ENCODE peak calls at places on chromosome 20, in nine cellular contexts. One of them, this sample, is unnamed.

GRCh38 chr20:12823742-12824141 is 185.0 kb upstream of the SPTLC3 start:
- DNase-seq in esophagus squamous epithelium: no peak
- DNase-seq in adrenal gland: no peak
- DNase-seq in endothelial cell of umbilical vein: no peak
- DNase-seq in suprapubic skin: no peak
- DNase-seq in uterus: no peak
- DNase-seq in A549: no peak
- DNase-seq in HepG2: no peak
- DNase-seq in transverse colon: no peak
- DNase-seq in this sample: no peak

GRCh38 chr20:52082612-52083011 is 109.0 kb downstream of the ZFP64 start:
- DNase-seq in esophagus squamous epithelium: no peak
- DNase-seq in suprapubic skin: no peak
- DNase-seq in endothelial cell of umbilical vein: no peak
- DNase-seq in uterus: no peak
- DNase-seq in transverse colon: no peak
- DNase-seq in adrenal gland: no peak
- DNase-seq in HepG2: no peak
- DNase-seq in A549: no peak
- DNase-seq in this sample: no peak

GRCh38 chr20:6994452-6994851 is 227.0 kb downstream of the BMP2 start:
- DNase-seq in suprapubic skin: no peak
- DNase-seq in uterus: no peak
- DNase-seq in A549: peak
- DNase-seq in endothelial cell of umbilical vein: no peak
- DNase-seq in HepG2: no peak
- DNase-seq in adrenal gland: no peak
- DNase-seq in esophagus squamous epithelium: no peak
- DNase-seq in transverse colon: no peak
- DNase-seq in this sample: no peak

GRCh38 chr20:10079964-10080363 is 45.2 kb downstream of the ANKEF1 start:
- DNase-seq in endothelial cell of umbilical vein: no peak
- DNase-seq in adrenal gland: no peak
- DNase-seq in esophagus squamous epithelium: no peak
- DNase-seq in uterus: no peak
- DNase-seq in suprapubic skin: no peak
- DNase-seq in A549: peak
- DNase-seq in transverse colon: no peak
- DNase-seq in HepG2: no peak
- DNase-seq in this sample: no peak

GRCh38 chr20:36435799-36436541 is 105.3 kb upstream of the MYL9 start:
- DNase-seq in adrenal gland: peak
- DNase-seq in uterus: peak
- DNase-seq in transverse colon: peak
- DNase-seq in A549: peak
- DNase-seq in HepG2: peak
- DNase-seq in endothelial cell of umbilical vein: peak
- DNase-seq in suprapubic skin: peak
- DNase-seq in esophagus squamous epithelium: no peak
- DNase-seq in this sample: peak

GRCh38 chr20:60420676-60421229 is 462.5 kb downstream of the CDH26 start:
- DNase-seq in suprapubic skin: no peak
- DNase-seq in transverse colon: no peak
- DNase-seq in HepG2: no peak
- DNase-seq in esophagus squamous epithelium: no peak
- DNase-seq in A549: no peak
- DNase-seq in endothelial cell of umbilical vein: no peak
- DNase-seq in adrenal gland: no peak
- DNase-seq in uterus: no peak
- DNase-seq in this sample: no peak

GRCh38 chr20:9831032-9831431 is 7.8 kb downstream of the PAK5 start:
- DNase-seq in HepG2: no peak
- DNase-seq in uterus: no peak
- DNase-seq in suprapubic skin: no peak
- DNase-seq in A549: no peak
- DNase-seq in transverse colon: no peak
- DNase-seq in endothelial cell of umbilical vein: no peak
- DNase-seq in adrenal gland: no peak
- DNase-seq in esophagus squamous epithelium: no peak
- DNase-seq in this sample: no peak

GRCh38 chr20:11511816-11512215 is 405.9 kb upstream of the BTBD3 start:
- DNase-seq in transverse colon: no peak
- DNase-seq in uterus: no peak
- DNase-seq in HepG2: no peak
- DNase-seq in A549: no peak
- DNase-seq in suprapubic skin: no peak
- DNase-seq in adrenal gland: no peak
- DNase-seq in esophagus squamous epithelium: no peak
- DNase-seq in endothelial cell of umbilical vein: no peak
- DNase-seq in this sample: no peak

GRCh38 chr20:1813674-1814635 is 81.3 kb upstream of the SIRPA start:
- DNase-seq in A549: no peak
- DNase-seq in esophagus squamous epithelium: no peak
- DNase-seq in adrenal gland: peak
- DNase-seq in transverse colon: no peak
- DNase-seq in endothelial cell of umbilical vein: no peak
- DNase-seq in suprapubic skin: no peak
- DNase-seq in uterus: no peak
- DNase-seq in HepG2: no peak
- DNase-seq in this sample: peak

GRCh38 chr20:46757754-46758678 is 48.6 kb downstream of the SLC2A10 start:
- DNase-seq in A549: peak
- DNase-seq in transverse colon: peak
- DNase-seq in HepG2: peak
- DNase-seq in adrenal gland: peak
- DNase-seq in esophagus squamous epithelium: no peak
- DNase-seq in endothelial cell of umbilical vein: peak
- DNase-seq in uterus: peak
- DNase-seq in suprapubic skin: no peak
- DNase-seq in this sample: peak

GRCh38 chr20:41006936-41007871 is 21.4 kb upstream of the TOP1 start:
- DNase-seq in transverse colon: no peak
- DNase-seq in esophagus squamous epithelium: no peak
- DNase-seq in adrenal gland: peak
- DNase-seq in endothelial cell of umbilical vein: no peak
- DNase-seq in uterus: no peak
- DNase-seq in HepG2: peak
- DNase-seq in A549: no peak
- DNase-seq in suprapubic skin: peak
- DNase-seq in this sample: peak

GRCh38 chr20:37777012-37777411 is 83.2 kb downstream of the CTNNBL1 start:
- DNase-seq in adrenal gland: no peak
- DNase-seq in A549: no peak
- DNase-seq in esophagus squamous epithelium: no peak
- DNase-seq in uterus: no peak
- DNase-seq in endothelial cell of umbilical vein: no peak
- DNase-seq in HepG2: no peak
- DNase-seq in suprapubic skin: no peak
- DNase-seq in transverse colon: no peak
- DNase-seq in this sample: no peak

GRCh38 chr20:60132827-60133549 is 174.8 kb downstream of the CDH26 start:
- DNase-seq in transverse colon: no peak
- DNase-seq in A549: no peak
- DNase-seq in suprapubic skin: no peak
- DNase-seq in uterus: no peak
- DNase-seq in adrenal gland: no peak
- DNase-seq in HepG2: no peak
- DNase-seq in esophagus squamous epithelium: no peak
- DNase-seq in endothelial cell of umbilical vein: no peak
- DNase-seq in this sample: no peak

GRCh38 chr20:9298906-9299305 is 215.5 kb upstream of the LAMP5 start:
- DNase-seq in endothelial cell of umbilical vein: peak
- DNase-seq in uterus: no peak
- DNase-seq in HepG2: no peak
- DNase-seq in suprapubic skin: no peak
- DNase-seq in transverse colon: no peak
- DNase-seq in adrenal gland: no peak
- DNase-seq in esophagus squamous epithelium: no peak
- DNase-seq in A549: no peak
- DNase-seq in this sample: no peak

GRCh38 chr20:5881714-5882113 is 68.6 kb downstream of the TRMT6 start:
- DNase-seq in adrenal gland: no peak
- DNase-seq in A549: no peak
- DNase-seq in esophagus squamous epithelium: no peak
- DNase-seq in uterus: no peak
- DNase-seq in HepG2: no peak
- DNase-seq in endothelial cell of umbilical vein: no peak
- DNase-seq in suprapubic skin: no peak
- DNase-seq in transverse colon: no peak
- DNase-seq in this sample: no peak

GRCh38 chr20:23403721-23404120 is 17.6 kb downstream of the NAPB start:
- DNase-seq in transverse colon: no peak
- DNase-seq in HepG2: no peak
- DNase-seq in adrenal gland: no peak
- DNase-seq in endothelial cell of umbilical vein: no peak
- DNase-seq in A549: no peak
- DNase-seq in esophagus squamous epithelium: no peak
- DNase-seq in uterus: no peak
- DNase-seq in suprapubic skin: no peak
- DNase-seq in this sample: no peak

GRCh38 chr20:24747881-24748595 is 201.0 kb upstream of the CST7 start:
- DNase-seq in transverse colon: no peak
- DNase-seq in HepG2: no peak
- DNase-seq in uterus: no peak
- DNase-seq in suprapubic skin: no peak
- DNase-seq in adrenal gland: peak
- DNase-seq in esophagus squamous epithelium: no peak
- DNase-seq in endothelial cell of umbilical vein: no peak
- DNase-seq in A549: no peak
- DNase-seq in this sample: peak

GRCh38 chr20:19880256-19881079 is 122.4 kb downstream of the RIN2 start:
- DNase-seq in esophagus squamous epithelium: no peak
- DNase-seq in HepG2: peak
- DNase-seq in adrenal gland: peak
- DNase-seq in suprapubic skin: no peak
- DNase-seq in A549: peak
- DNase-seq in endothelial cell of umbilical vein: no peak
- DNase-seq in uterus: no peak
- DNase-seq in transverse colon: no peak
- DNase-seq in this sample: no peak

GRCh38 chr20:25360631-25361286 is 29.9 kb downstream of the ABHD12 start:
- DNase-seq in endothelial cell of umbilical vein: peak
- DNase-seq in esophagus squamous epithelium: no peak
- DNase-seq in uterus: no peak
- DNase-seq in transverse colon: no peak
- DNase-seq in A549: peak
- DNase-seq in suprapubic skin: no peak
- DNase-seq in adrenal gland: no peak
- DNase-seq in HepG2: no peak
- DNase-seq in this sample: peak

GRCh38 chr20:41052742-41053419 is 24.3 kb downstream of the TOP1 start:
- DNase-seq in A549: no peak
- DNase-seq in adrenal gland: peak
- DNase-seq in endothelial cell of umbilical vein: peak
- DNase-seq in HepG2: no peak
- DNase-seq in uterus: no peak
- DNase-seq in esophagus squamous epithelium: no peak
- DNase-seq in suprapubic skin: no peak
- DNase-seq in transverse colon: peak
- DNase-seq in this sample: no peak

GRCh38 chr20:61680096-61680495 is 385.6 kb downstream of the TAF4 start:
- DNase-seq in transverse colon: no peak
- DNase-seq in endothelial cell of umbilical vein: no peak
- DNase-seq in A549: no peak
- DNase-seq in esophagus squamous epithelium: no peak
- DNase-seq in uterus: no peak
- DNase-seq in suprapubic skin: no peak
- DNase-seq in adrenal gland: no peak
- DNase-seq in HepG2: no peak
- DNase-seq in this sample: no peak

DNA sequence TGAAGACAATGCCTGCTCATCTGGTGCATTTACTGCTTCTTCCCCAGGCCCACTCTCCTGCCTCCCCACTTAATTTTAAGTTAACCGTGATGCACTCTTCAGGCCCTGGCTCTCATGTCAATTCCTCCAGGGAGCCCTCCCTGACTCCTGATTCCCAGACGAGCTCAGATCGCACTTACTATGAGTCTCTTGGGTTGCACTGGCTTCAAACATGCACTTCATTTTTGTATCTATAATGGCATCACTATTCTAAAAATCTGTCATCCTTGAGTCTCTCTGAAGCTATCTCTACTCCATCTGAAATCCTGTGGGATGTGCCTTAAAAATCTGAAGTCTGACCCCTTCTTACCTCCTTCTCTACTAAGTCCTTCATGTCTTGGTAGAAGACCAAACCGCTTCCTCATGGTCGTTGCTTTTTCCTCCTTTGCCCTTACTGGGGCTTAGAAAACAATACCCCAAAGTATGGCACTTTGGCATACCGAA is 24.7 kb downstream of the COX4I2 start:
- DNase-seq in esophagus squamous epithelium: no peak
- DNase-seq in uterus: no peak
- DNase-seq in adrenal gland: no peak
- DNase-seq in HepG2: no peak
- DNase-seq in transverse colon: no peak
- DNase-seq in suprapubic skin: no peak
- DNase-seq in endothelial cell of umbilical vein: peak
- DNase-seq in A549: no peak
- DNase-seq in this sample: no peak
- TF ChIP-seq POLR2A in esophagus squamous epithelium: no peak
- TF ChIP-seq POLR2A in uterus: no peak
- TF ChIP-seq POLR2A in adrenal gland: no peak
- TF ChIP-seq POLR2A in HepG2: peak
- TF ChIP-seq POLR2A in transverse colon: no peak
- TF ChIP-seq POLR2A in suprapubic skin: no peak
- TF ChIP-seq POLR2A in endothelial cell of umbilical vein: no peak
- TF ChIP-seq POLR2A in A549: no peak
- TF ChIP-seq POLR2A in this sample: no peak

GRCh38 chr20:54044156-54044555 is 26.2 kb downstream of the BCAS1 start:
- DNase-seq in A549: no peak
- DNase-seq in transverse colon: no peak
- DNase-seq in HepG2: no peak
- DNase-seq in adrenal gland: no peak
- DNase-seq in uterus: no peak
- DNase-seq in esophagus squamous epithelium: no peak
- DNase-seq in endothelial cell of umbilical vein: no peak
- DNase-seq in suprapubic skin: no peak
- DNase-seq in this sample: peak
- TF ChIP-seq POLR2A in A549: no peak
- TF ChIP-seq POLR2A in transverse colon: no peak
- TF ChIP-seq POLR2A in HepG2: no peak
- TF ChIP-seq POLR2A in adrenal gland: no peak
- TF ChIP-seq POLR2A in uterus: no peak
- TF ChIP-seq POLR2A in esophagus squamous epithelium: no peak
- TF ChIP-seq POLR2A in endothelial cell of umbilical vein: no peak
- TF ChIP-seq POLR2A in suprapubic skin: no peak
- TF ChIP-seq POLR2A in this sample: no peak

GRCh38 chr20:50540620-50541605 is 30.7 kb downstream of the PTPN1 start:
- DNase-seq in suprapubic skin: no peak
- DNase-seq in transverse colon: no peak
- DNase-seq in HepG2: peak
- DNase-seq in A549: peak
- DNase-seq in esophagus squamous epithelium: no peak
- DNase-seq in uterus: no peak
- DNase-seq in adrenal gland: no peak
- DNase-seq in endothelial cell of umbilical vein: peak
- DNase-seq in this sample: no peak
- TF ChIP-seq POLR2A in suprapubic skin: no peak
- TF ChIP-seq POLR2A in transverse colon: no peak
- TF ChIP-seq POLR2A in HepG2: no peak
- TF ChIP-seq POLR2A in A549: no peak
- TF ChIP-seq POLR2A in esophagus squamous epithelium: no peak
- TF ChIP-seq POLR2A in uterus: no peak
- TF ChIP-seq POLR2A in adrenal gland: peak
- TF ChIP-seq POLR2A in endothelial cell of umbilical vein: peak
- TF ChIP-seq POLR2A in this sample: no peak

GRCh38 chr20:44911264-44911921 is 1.5 kb downstream of the PABPC1L start:
- DNase-seq in endothelial cell of umbilical vein: peak
- DNase-seq in A549: peak
- DNase-seq in HepG2: peak
- DNase-seq in esophagus squamous epithelium: no peak
- DNase-seq in uterus: no peak
- DNase-seq in transverse colon: peak
- DNase-seq in suprapubic skin: no peak
- DNase-seq in adrenal gland: peak
- DNase-seq in this sample: no peak
- TF ChIP-seq POLR2A in endothelial cell of umbilical vein: no peak
- TF ChIP-seq POLR2A in A549: no peak
- TF ChIP-seq POLR2A in HepG2: peak
- TF ChIP-seq POLR2A in esophagus squamous epithelium: no peak
- TF ChIP-seq POLR2A in uterus: no peak
- TF ChIP-seq POLR2A in transverse colon: no peak
- TF ChIP-seq POLR2A in suprapubic skin: no peak
- TF ChIP-seq POLR2A in adrenal gland: no peak
- TF ChIP-seq POLR2A in this sample: no peak